ENCODE peak calls at places on chromosomes 5 and 9, in seven cellular contexts. E is prostate gland, L is kidney, O is hepatocyte, V is HFF-Myc, M is AG10803, N is fibroblast of mammary gland. R is an unnamed sample.

GRCh38 chr9:107029146-107029545 is 166.2 kb downstream of the ZNF462 start:
- DNase-seq in M (no peak), O (no peak), L (no peak), E (no peak), V (no peak), N (no peak), R (no peak)

GRCh38 chr9:20921362-20921761 is 110.1 kb downstream of the HACD4 start:
- DNase-seq in N (no peak), O (no peak), V (no peak), M (no peak), E (no peak), L (no peak), R (no peak)

GRCh38 chr5:176603091-176603490 is 6.9 kb downstream of the GPRIN1 start:
- DNase-seq in V (no peak), N (no peak), E (no peak), M (no peak), L (no peak), O (no peak), R (no peak)

GRCh38 chr5:66669862-66670195 is 73.6 kb downstream of the MAST4 start:
- DNase-seq in L (no peak), N (no peak), O (no peak), V (no peak), M (no peak), E (no peak), R (no peak)

GRCh38 chr9:70407081-70407503 is 7.4 kb downstream of the KLF9 start:
- DNase-seq in M (peak), O (no peak), N (peak), V (no peak), E (no peak), L (no peak), R (no peak)

GRCh38 chr9:112361602-112362001 is 18.3 kb upstream of the HSDL2 start:
- DNase-seq in E (peak), M (peak), N (peak), V (no peak), L (no peak), O (peak), R (no peak)

GRCh38 chr5:77167695-77168111 is 42.8 kb upstream of the PDE8B start:
- DNase-seq in N (peak), M (peak), O (no peak), L (no peak), E (no peak), V (peak), R (no peak)

GRCh38 chr5:142881076-142881466 is 110.9 kb downstream of the ARHGAP26 start:
- DNase-seq in M (peak), O (peak), E (no peak), N (peak), V (no peak), L (no peak), R (no peak)

GRCh38 chr5:177366528-177367322 is 9.0 kb downstream of the RGS14 start:
- DNase-seq in M (peak), V (peak), E (peak), O (peak), L (peak), N (peak), R (peak)

GRCh38 chr5:28400076-28400475 is 1361.7 kb upstream of the CDH9 start:
- DNase-seq in E (no peak), V (no peak), O (no peak), M (no peak), L (no peak), N (no peak), R (no peak)

GRCh38 chr9:74562611-74563010 is 65.5 kb downstream of the RORB start:
- DNase-seq in E (no peak), M (no peak), L (no peak), V (no peak), O (no peak), N (no peak), R (no peak)

GRCh38 chr5:120895659-120896058 is 431.6 kb downstream of the PRR16 start:
- DNase-seq in M (no peak), V (no peak), L (no peak), E (no peak), N (no peak), O (no peak), R (no peak)

DNA sequence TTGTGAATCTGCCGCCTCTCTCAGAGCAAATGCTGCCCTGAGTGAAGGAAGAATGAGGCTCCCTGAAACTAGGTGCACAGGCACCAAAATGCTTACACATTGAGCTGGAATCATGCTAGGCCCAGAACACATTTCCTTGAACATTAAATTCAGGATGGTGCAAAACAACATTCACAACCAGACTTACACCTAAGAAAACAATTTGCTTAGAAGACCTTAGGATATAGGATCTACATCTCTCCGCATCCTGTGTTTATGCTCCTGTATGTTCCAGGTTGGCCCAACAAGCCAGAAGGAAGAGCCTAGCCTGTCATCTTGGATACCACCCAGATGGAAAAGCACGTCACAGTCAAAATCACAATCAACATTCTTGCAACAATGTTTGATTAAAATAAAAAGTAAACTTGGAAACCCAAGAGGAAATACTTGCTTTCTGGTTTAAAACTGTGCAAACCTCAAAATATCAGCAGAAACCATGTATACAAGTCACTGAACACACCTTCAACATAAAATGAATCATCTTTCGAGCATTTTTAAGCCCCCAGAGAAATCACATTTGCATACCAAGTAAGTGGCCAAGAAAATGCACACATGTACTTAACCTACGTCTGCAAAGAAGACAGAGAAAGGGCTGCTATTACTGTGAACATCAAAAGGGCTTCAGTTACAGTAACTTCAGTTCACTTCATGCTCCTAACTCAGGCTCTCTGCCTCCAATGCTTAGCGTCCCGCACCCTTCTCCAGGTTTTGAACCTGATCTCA is 1.6 kb downstream of the ENC1 start:
- DNase-seq in O (no peak), E (no peak), L (no peak), N (peak), M (peak), V (no peak), R (peak)
- H3K4me3 ChIP-seq in O (peak), E (peak), L (peak), N (peak), M (peak), V (peak), R (peak)

GRCh38 chr5:154745349-154745748 is 9.8 kb upstream of the LARP1 start:
- DNase-seq in E (no peak), O (no peak), N (no peak), V (no peak), L (no peak), M (no peak), R (no peak)
- TF ChIP-seq CTCF in E (no peak), O (no peak), N (no peak), V (no peak), L (no peak), M (no peak), R (no peak)

DNA sequence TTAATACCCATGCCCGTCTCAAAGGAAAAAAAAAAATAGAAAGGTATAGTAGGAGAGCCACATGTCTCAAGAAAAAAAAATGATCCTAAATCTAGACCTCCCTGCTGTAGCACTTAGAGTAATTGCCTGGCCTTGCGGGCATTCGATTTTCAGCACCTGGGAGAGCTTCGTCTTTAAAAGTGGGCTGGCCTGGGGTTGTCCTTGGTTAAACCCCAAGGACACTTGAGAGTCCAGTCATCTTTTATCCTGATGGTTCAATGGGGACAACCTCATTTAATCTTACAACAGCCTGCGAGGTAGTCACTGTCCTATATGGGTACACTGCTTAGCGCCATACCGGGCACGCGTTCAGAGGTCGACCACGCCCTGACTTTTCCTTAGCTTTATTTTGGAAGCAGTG is 60.1 kb downstream of the MAT2B start:
- DNase-seq in V (no peak), E (no peak), N (no peak), M (no peak), L (no peak), O (peak), R (no peak)
- H3K4me3 ChIP-seq in V (peak), E (peak), N (peak), M (peak), L (peak), O (peak), R (peak)

DNA sequence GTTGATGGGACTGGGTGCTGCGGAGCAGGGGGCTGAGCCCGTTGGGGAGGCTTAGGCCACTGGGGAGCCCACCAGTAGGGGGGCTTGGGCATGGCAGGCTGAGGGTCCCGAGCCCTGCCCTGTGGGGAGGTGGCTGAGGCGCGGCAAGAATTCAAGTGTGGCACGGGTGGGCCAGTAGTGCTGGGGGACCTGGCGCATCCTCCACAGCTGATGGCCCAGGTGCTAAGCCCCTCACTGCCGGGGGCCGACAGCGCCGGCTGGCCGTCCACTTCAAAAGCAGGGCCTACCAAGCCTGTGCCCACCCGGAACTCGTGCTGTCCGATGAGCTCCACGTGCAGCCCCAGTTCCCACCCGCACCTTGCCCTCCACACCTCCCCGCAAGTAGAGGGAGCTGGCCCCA is 917.5 kb downstream of the TAF11L14 start:
- DNase-seq in N (no peak), O (no peak), M (no peak), V (no peak), L (peak), E (no peak), R (no peak)
- TF ChIP-seq CTCF in N (no peak), O (no peak), M (no peak), V (no peak), L (no peak), E (no peak), R (no peak)

DNA sequence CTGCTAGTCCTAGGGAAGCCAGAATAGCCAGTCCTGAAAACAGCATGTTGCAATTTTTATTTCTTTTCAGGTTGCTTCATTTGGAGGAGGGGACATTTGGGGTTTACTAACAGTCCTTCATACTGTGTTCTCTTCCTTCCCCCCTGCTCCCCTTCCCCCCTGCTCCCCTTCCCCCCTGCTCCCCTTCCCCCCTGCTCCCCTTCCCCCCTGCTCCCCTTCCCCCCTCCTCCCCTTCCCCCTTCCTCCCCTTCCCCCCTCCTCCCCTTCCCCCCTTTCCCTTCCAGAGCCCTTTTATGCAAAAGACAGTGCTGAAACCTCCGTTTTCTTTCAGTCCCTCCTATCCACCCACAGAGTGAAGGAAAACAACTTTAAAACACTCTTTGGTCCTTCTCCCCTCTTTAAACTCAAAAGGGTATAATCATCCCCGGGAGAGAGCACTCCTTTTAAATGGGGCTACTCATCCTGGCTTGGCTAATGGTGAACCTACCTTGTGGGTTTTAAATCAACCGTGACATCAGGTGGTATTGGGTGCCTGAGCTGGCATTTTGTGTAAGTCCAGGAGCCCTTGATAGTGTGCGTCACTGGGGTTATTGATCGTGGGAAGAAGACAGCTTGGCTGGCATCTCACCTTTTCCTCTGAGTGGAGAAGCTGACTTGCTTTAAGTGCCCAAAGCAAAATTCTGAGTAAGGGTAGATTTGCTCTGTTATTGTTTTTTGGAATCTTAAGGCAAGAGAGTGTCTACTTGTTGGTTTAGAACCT is 2.6 kb downstream of the LARP1 start:
- DNase-seq in N (peak), E (no peak), O (no peak), M (peak), V (no peak), L (no peak), R (no peak)
- H3K4me3 ChIP-seq in N (peak), E (peak), O (peak), M (peak), V (peak), L (peak), R (peak)

DNA sequence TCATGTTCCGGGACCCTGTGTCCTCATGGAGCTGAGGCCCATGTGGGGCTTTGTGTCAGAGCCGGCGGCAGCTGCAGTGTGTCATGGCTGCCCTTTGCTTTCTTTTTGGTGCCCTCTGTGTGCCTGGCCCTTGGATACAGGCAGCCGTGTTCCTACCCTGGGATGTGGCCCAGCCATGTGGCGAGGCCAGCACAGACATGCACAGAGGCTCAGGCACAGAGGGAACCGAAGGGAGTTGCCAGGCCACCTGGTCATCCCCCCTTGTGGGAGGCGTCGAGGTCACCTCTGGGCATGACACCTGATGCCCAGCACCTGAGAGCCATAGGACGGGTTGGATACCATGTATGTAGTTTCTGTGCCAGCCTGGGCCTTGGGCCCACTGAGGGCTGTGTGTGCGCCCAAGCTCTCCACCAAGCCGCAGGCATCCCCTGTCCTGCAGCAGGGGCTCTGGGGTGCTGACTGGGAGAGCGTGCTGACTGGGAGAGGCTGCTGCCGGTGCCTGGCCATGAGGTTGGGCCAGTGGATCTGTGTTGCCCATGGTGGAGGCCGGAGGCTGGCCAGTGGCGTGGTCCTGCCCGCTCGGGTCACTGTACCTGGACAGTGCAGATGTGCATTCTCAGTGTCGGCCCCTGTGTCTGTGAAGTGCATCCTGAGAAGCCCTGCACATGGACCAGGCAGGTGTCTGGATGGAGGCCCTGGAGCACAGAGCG is 4.8 kb downstream of the NKD2 start:
- DNase-seq in L (peak), V (no peak), E (no peak), N (no peak), O (no peak), M (no peak), R (no peak)
- TF ChIP-seq CTCF in L (no peak), V (no peak), E (no peak), N (no peak), O (no peak), M (no peak), R (no peak)

GRCh38 chr9:136697146-136697820 is 10.0 kb upstream of the AGPAT2 start:
- DNase-seq in V (no peak), M (no peak), E (no peak), N (peak), L (peak), O (peak), R (no peak)
- H3K4me3 ChIP-seq in V (no peak), M (no peak), E (no peak), N (no peak), L (no peak), O (no peak), R (no peak)

DNA sequence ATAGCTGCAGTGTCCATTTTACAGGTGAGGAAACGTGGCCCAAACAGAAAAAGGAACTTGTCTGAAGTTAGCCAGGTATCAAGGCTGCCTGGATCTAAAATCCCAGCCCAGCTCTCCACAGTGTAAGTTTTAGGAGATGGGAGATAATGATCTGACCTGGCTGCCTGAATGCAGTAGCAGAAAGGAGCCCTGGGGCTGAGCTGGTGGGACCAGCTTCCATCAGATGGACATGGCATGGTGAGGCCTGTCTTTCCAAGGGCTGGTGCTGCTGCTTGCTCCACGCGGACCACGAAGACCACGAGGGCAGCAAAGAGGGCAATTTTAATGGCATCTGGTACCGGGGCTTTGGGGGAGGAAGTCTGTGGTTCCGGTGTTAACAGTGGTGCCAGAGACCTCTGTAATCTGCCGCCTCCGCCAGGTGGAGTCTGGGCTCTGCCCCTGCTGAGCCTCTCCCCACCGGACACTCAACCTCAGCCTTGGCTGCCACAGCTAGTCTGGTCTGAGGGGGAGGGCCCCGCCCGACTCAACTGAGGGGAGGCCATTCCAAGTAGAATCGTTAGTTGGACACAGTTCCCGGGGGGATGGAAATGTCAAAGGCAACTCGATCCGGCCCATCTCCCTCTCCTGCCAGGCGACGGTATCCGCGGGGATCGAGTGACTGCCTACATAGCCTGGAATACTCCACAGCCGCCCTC is 650 bp downstream of the MYORG start:
- DNase-seq in V (no peak), E (no peak), N (peak), L (peak), O (peak), M (no peak), R (peak)
- TF ChIP-seq CTCF in V (no peak), E (peak), N (no peak), L (peak), O (no peak), M (no peak), R (no peak)

GRCh38 chr9:126677188-126678084 is 63.7 kb downstream of the LMX1B start:
- DNase-seq in E (no peak), V (no peak), N (no peak), O (no peak), M (no peak), L (no peak), R (no peak)
- H3K4me3 ChIP-seq in E (no peak), V (no peak), N (no peak), O (no peak), M (no peak), L (no peak), R (no peak)

DNA sequence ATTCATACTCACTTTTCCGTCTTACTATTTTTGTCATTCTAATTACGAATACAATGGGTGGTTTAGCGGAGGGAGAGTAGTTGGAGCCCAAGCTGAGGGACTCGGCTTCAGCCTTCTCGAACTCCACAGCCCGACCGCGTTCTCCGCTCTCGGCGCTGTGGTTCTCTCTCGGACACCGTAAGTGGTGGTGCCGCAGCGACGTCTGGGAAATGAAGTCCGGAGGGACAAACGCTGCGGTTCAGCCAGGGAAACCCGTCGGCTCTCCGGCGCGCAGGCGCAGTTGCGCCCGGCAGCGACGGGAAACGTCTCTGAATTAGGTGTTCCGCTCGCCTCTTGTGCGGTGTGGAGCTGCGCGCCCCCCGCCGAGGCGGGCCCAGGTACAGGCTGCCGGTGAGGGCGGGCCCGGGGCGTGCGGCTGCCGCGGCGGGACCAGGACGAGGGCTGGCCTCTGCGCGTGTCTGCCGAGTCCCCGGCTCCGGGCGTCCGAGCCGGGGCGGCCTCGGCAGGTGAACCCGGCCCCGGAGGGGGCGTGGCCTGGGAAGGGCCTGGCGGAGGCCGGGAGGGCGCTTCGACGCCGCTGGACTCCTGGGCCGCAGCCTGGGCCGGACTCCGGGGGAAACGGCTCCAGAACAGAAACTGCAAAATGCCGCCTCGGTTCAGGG is at the start of gene ZNF879:
- DNase-seq in O (peak), L (peak), E (peak), N (peak), V (peak), M (peak), R (peak)
- TF ChIP-seq CTCF in O (no peak), L (no peak), E (peak), N (no peak), V (no peak), M (no peak), R (no peak)

R was measured in colonic mucosa.